ENCODE peak calls at places on chromosomes 12 and 14, in six cellular contexts. S is K562, M is upper lobe of right lung, B is fibroblast of lung, P is colonic mucosa, Q is MM.1S. I is an unnamed sample. For H3K9me3, the result is how much of the 10 kb centered on the place peaks cover.

GRCh38 chr12:122895757-122896636 is at the start of gene VPS37B:
- DNase-seq in S (peak), M (peak), B (peak), P (peak), Q (peak), I (peak)

GRCh38 chr14:71143391-71144290 is 236.4 kb downstream of the PCNX1 start:
- DNase-seq in S (peak), M (no peak), B (peak), P (no peak), Q (no peak), I (peak)

GRCh38 chr14:53327716-53328115 is 174.6 kb upstream of the DDHD1 start:
- DNase-seq in S (no peak), M (no peak), B (peak), P (no peak), Q (no peak), I (no peak)

GRCh38 chr12:108955225-108955835 is 65.5 kb downstream of the SVOP start:
- DNase-seq in S (no peak), M (no peak), B (peak), P (no peak), Q (no peak), I (peak)

GRCh38 chr14:72643317-72643801 is 250.5 kb downstream of the DPF3 start:
- DNase-seq in S (no peak), M (no peak), B (peak), P (no peak), Q (no peak), I (no peak)

GRCh38 chr14:99597911-99598600 is 6.0 kb downstream of the CCDC85C start:
- DNase-seq in S (no peak), M (no peak), B (no peak), P (no peak), Q (no peak), I (no peak)

GRCh38 chr12:64583395-64584172 is 26.7 kb upstream of the RASSF3 start:
- DNase-seq in S (no peak), M (no peak), B (no peak), P (no peak), Q (no peak), I (no peak)

GRCh38 chr14:67680941-67681340 is 6.5 kb upstream of the VTI1B start:
- DNase-seq in S (peak), M (no peak), B (no peak), P (no peak), Q (no peak), I (no peak)

GRCh38 chr14:61090432-61091216 is 109.6 kb downstream of the SLC38A6 start:
- DNase-seq in S (no peak), M (no peak), B (no peak), P (no peak), Q (no peak), I (peak)

GRCh38 chr12:44317651-44318126 is 481.8 kb downstream of the TMEM117 start:
- DNase-seq in S (no peak), M (no peak), B (peak), P (no peak), Q (peak), I (peak)

GRCh38 chr14:33475623-33476022 is 475.3 kb downstream of the EGLN3 start:
- DNase-seq in S (no peak), M (no peak), B (peak), P (peak), Q (no peak), I (peak)

GRCh38 chr12:19850341-19851065 is 411.2 kb downstream of the AEBP2 start:
- DNase-seq in S (no peak), M (no peak), B (peak), P (no peak), Q (no peak), I (peak)

GRCh38 chr14:65414961-65415589 is 2.5 kb downstream of the FUT8 start:
- DNase-seq in S (no peak), M (no peak), B (peak), P (no peak), Q (peak), I (peak)

GRCh38 chr14:75068294-75069020 is 984 bp upstream of the ZC2HC1C start:
- DNase-seq in S (no peak), M (no peak), B (no peak), P (no peak), Q (no peak), I (no peak)

GRCh38 chr12:121209629-121210572 is at the start of gene P2RX4:
- DNase-seq in S (peak), M (peak), B (peak), P (peak), Q (peak), I (peak)

GRCh38 chr12:119841433-119842210 is 35.5 kb downstream of the CIT start:
- DNase-seq in S (no peak), M (no peak), B (peak), P (no peak), Q (no peak), I (no peak)

GRCh38 chr12:103769240-103769945 is 71.6 kb downstream of the NT5DC3 start:
- DNase-seq in S (no peak), M (no peak), B (no peak), P (no peak), Q (no peak), I (no peak)

GRCh38 chr12:57765698-57766463 is 997 bp downstream of the CYP27B1 start:
- DNase-seq in S (no peak), M (no peak), B (no peak), P (no peak), Q (no peak), I (no peak)

GRCh38 chr12:123973552-123974341 is 732 bp downstream of the ZNF664 start:
- DNase-seq in S (no peak), M (peak), B (peak), P (peak), Q (no peak), I (peak)

GRCh38 chr12:107396991-107397390 is 288.6 kb upstream of the PWP1 start:
- DNase-seq in S (no peak), M (no peak), B (no peak), P (no peak), Q (no peak), I (no peak)

GRCh38 chr14:91897121-91897701 is 29.9 kb upstream of the TC2N start:
- DNase-seq in S (no peak), M (peak), B (peak), P (no peak), Q (no peak), I (peak)

GRCh38 chr12:129772463-129773169 is 131.2 kb downstream of the TMEM132D start:
- DNase-seq in S (no peak), M (no peak), B (peak), P (no peak), Q (no peak), I (no peak)

GRCh38 chr12:104280703-104281458 is 22.7 kb upstream of the EID3 start:
- DNase-seq in S (peak), M (no peak), B (peak), P (no peak), Q (no peak), I (peak)

GRCh38 chr14:24195186-24196070 is at the start of gene TM9SF1:
- DNase-seq in S (peak), M (peak), B (peak), P (peak), Q (peak), I (peak)

GRCh38 chr12:75479963-75480461 is 543 bp upstream of the GLIPR1 start:
- DNase-seq in S (no peak), M (no peak), B (peak), P (no peak), Q (peak), I (no peak)

GRCh38 chr12:106953352-106954260 is 2.1 kb upstream of the TMEM263 start:
- DNase-seq in S (no peak), M (no peak), B (peak), P (no peak), Q (no peak), I (no peak)

GRCh38 chr14:89519000-89519399 is 102.0 kb upstream of the FOXN3 start:
- DNase-seq in S (no peak), M (no peak), B (no peak), P (no peak), Q (no peak), I (no peak)

GRCh38 chr14:36884049-36884448 is 222.4 kb downstream of the PAX9 start:
- DNase-seq in S (no peak), M (no peak), B (no peak), P (no peak), Q (no peak), I (no peak)

GRCh38 chr14:99682809-99683618 is 1.1 kb upstream of the CYP46A1 start:
- DNase-seq in S (peak), M (peak), B (peak), P (peak), Q (peak), I (peak)

GRCh38 chr12:81699572-81699971 is 59.6 kb downstream of the PPFIA2 start:
- DNase-seq in S (no peak), M (no peak), B (no peak), P (no peak), Q (no peak), I (no peak)

GRCh38 chr12:22626429-22626828 is 1.5 kb downstream of the ETNK1 start:
- DNase-seq in S (peak), M (no peak), B (peak), P (no peak), Q (peak), I (no peak)

GRCh38 chr12:93373847-93374723 is 3.6 kb upstream of the NUDT4 start:
- DNase-seq in S (no peak), M (no peak), B (no peak), P (peak), Q (no peak), I (no peak)

GRCh38 chr12:69873429-69873828 is 48.4 kb downstream of the MYRFL start:
- DNase-seq in S (no peak), M (no peak), B (peak), P (no peak), Q (no peak), I (no peak)

GRCh38 chr12:117072736-117073475 is 26.3 kb downstream of the TESC start:
- DNase-seq in S (no peak), M (no peak), B (no peak), P (no peak), Q (no peak), I (no peak)

GRCh38 chr14:82724296-82724695 is 1190.6 kb upstream of the SEL1L start:
- DNase-seq in S (no peak), M (no peak), B (no peak), P (no peak), Q (no peak), I (no peak)

GRCh38 chr12:6212086-6212485 is 11.9 kb downstream of the CD9 start:
- DNase-seq in S (no peak), M (no peak), B (no peak), P (no peak), Q (no peak), I (no peak)

GRCh38 chr14:37588956-37589737 is 5.9 kb downstream of the FOXA1 start:
- DNase-seq in S (no peak), M (no peak), B (no peak), P (peak), Q (no peak), I (no peak)

GRCh38 chr12:31880340-31880739 is 78.9 kb upstream of the RESF1 start:
- DNase-seq in S (no peak), M (no peak), B (peak), P (no peak), Q (no peak), I (peak)
- H3K9me3 ChIP-seq in S (under half), M (under half), B (under half), P (under half), Q (under half), I (under half)

DNA sequence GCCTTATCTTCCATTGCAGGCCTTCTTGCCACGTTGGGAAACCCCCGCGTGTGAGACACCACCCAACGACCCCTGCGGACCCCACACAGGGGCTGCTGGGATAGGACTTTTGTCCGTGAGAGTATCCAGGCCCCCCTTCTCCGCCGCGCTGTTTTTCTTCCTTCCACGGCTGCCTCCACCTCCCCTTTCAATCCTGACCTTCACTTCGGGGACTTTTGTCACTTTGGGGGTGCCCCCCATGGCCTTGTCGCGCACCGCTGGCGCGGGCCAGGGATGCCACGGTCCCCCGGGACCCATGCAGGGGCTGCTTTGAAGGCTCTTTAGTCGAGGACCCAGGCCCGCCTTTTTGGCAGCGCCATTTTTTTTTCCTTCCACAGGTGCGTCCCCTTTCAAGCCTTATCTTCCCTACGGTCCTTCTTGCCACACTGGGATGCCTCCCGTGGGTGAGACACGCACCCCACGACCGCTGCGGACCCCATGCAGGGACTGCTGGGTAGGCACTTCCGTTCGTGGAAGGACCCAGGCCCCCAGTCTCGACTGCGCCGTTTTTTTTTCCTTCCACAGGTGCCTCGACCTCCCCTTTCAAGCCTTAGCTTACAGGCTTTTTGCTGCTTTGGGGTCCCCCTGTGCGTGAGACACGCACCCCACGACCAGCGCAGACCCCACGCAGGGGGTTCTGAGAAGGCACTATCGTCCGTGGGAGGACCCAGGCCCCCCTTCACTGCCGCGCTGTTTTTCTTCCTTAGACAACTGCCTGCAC is 267.3 kb downstream of the ALG10 start:
- DNase-seq in S (no peak), M (peak), B (no peak), P (no peak), Q (no peak), I (no peak)
- H3K9me3 ChIP-seq in S (under half), M (under half), B (under half), P (under half), Q (under half), I (under half)

DNA sequence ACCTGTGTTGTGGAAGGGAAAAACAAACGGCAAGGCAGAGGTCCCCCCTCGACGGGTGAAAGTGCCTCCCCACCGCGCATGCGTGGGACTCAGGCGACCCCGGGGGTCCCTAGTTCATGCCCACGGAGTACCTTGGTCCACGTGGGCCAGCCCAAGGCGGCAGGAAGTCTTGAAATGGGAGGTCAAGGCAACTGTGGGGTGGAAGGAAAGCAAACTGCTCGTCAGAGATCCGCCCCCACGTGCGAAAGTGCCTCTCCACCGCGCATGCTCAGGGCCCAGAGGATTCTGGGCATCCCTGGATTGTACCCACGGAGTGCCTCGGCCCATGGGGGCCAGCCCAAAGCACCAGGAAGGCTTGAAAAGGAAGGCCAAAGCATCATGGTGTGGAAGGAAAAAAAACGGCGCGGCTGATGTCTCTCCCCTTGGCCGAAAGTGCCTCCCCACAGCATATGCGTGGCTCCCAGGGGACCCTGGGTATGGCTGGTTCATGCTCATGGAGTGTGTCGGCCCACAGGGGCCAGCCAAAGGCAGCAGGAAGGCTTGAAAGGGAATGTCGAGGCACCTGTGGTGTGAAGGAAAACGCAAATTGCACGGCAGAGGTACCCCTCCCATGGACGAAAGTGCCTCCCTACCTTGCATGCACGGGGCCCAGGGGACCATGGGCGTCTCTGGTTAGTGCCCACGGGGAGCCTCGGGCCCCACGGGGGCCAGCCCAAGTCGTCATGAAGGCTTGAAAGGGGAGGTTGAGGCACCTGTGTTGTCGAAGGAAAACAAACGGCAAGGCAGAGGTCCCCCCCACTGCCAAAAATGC is 369.7 kb downstream of the ALG10 start:
- DNase-seq in S (peak), M (peak), B (no peak), P (no peak), Q (no peak), I (no peak)
- H3K9me3 ChIP-seq in S (under half), M (under half), B (under half), P (under half), Q (under half), I (under half)

DNA sequence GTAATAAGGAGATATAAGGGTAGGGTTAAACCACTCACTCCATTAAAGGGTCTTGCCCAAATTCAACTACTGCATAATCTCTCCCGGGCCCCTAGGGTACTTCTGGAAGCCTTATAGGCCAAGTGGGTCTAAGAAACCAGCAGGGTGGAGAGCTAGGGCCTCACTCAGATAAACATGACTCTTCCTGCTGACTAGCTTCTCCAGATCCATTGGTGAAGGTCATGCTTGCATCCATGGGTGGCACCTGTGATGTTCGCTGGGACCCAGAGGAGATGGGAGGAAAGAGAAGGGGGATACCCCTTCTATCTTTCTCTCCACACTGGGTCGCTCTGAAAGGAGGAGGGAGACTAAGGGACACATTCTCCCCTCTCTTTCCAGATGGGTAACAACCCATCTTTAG is 36.1 kb upstream of the HIGD1C start:
- DNase-seq in S (no peak), M (no peak), B (no peak), P (no peak), Q (no peak), I (no peak)
- H3K9me3 ChIP-seq in S (under half), M (under half), B (under half), P (under half), Q (under half), I (under half)

GRCh38 chr14:105664691-105665090 is 138.3 kb downstream of the TMEM121 start:
- DNase-seq in S (no peak), M (no peak), B (no peak), P (no peak), Q (no peak), I (no peak)
- H3K9me3 ChIP-seq in S (under half), M (under half), B (under half), P (under half), Q (under half), I (under half)

GRCh38 chr14:39562175-39562574 is 129.9 kb upstream of the FBXO33 start:
- DNase-seq in S (no peak), M (no peak), B (no peak), P (no peak), Q (no peak), I (no peak)
- H3K9me3 ChIP-seq in S (under half), M (under half), B (under half), P (under half), Q (under half), I (under half)

GRCh38 chr12:34166427-34167060 is 144.2 kb downstream of the ALG10 start:
- DNase-seq in S (no peak), M (no peak), B (no peak), P (no peak), Q (no peak), I (no peak)
- H3K9me3 ChIP-seq in S (under half), M (under half), B (under half), P (under half), Q (under half), I (under half)

DNA sequence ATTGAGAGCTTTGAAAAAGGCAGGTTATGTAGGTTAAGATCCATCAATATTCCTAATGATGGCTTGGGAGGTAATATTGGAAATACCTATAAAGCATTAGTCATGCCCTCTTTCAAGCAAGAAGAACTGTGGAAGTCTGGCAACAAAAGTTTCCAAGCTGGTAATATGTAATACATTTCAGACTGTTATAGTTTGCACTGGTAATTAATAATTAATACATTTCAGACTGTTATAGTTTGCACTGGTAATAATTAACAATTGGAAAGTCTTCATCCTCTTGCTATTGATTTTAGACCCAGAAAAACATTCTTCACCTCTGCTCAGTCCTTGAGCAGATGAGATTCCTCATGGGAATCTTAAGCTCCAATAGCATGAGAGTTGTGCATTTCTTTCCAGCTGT is 29.0 kb upstream of the WDR89 start:
- DNase-seq in S (no peak), M (no peak), B (no peak), P (no peak), Q (no peak), I (no peak)
- H3K9me3 ChIP-seq in S (under half), M (under half), B (under half), P (under half), Q (under half), I (under half)

I was measured in cardiac muscle cell.